ENCODE peak calls at places on chromosomes 11 and 22, in five cellular contexts. T is GM18507, A is mucosa of gallbladder, L is NCI-H2171 treated with DMSO at 0.1 percent for 48 hours, O is Calu3. E is an unnamed sample.

GRCh38 chr11:117888140-117888561 is 11.7 kb upstream of the FXYD6 start:
- DNase-seq in L (no peak), T (no peak), O (no peak), A (no peak), E (no peak)

GRCh38 chr11:60919320-60919719 is 4.9 kb upstream of the TMEM132A start:
- DNase-seq in L (no peak), T (no peak), A (no peak), O (no peak), E (no peak)

GRCh38 chr22:50010676-50011446 is 1.7 kb downstream of the IL17REL start:
- DNase-seq in T (no peak), O (no peak), L (no peak), A (no peak), E (no peak)

GRCh38 chr11:86577663-86578636 is 94.5 kb downstream of the ME3 start:
- DNase-seq in L (no peak), T (no peak), A (peak), O (peak), E (peak)

GRCh38 chr22:40183029-40183581 is 5.4 kb downstream of the TNRC6B start:
- DNase-seq in A (peak), L (no peak), O (no peak), T (no peak), E (peak)

GRCh38 chr11:102791271-102792036 is 6.5 kb downstream of the MMP1 start:
- DNase-seq in O (no peak), L (no peak), T (no peak), A (no peak), E (no peak)

GRCh38 chr11:84865257-84865656 is 761.9 kb downstream of the DLG2 start:
- DNase-seq in O (no peak), L (no peak), T (no peak), A (no peak), E (no peak)

GRCh38 chr11:62892077-62892922 is 11.6 kb downstream of the SLC3A2 start:
- DNase-seq in L (no peak), A (no peak), T (no peak), O (no peak), E (no peak)

GRCh38 chr11:10664005-10664404 is 29.6 kb downstream of the IRAG1 start:
- DNase-seq in A (no peak), L (no peak), O (no peak), T (no peak), E (no peak)

GRCh38 chr22:45007946-45008852 is 1.6 kb downstream of the PHF21B start:
- DNase-seq in L (peak), A (no peak), O (no peak), T (no peak), E (peak)

E was measured in fibroblast of villous mesenchyme.